ENCODE peak calls at places on chromosomes 1 and 21, in five cellular contexts. H, V, X, W and C are unnamed samples.

GRCh38 chr1:2991753-2992495 is 29.3 kb upstream of the ACTRT2 start:
- DNase-seq in H (no peak), V (no peak), X (no peak), W (no peak), C (no peak)

GRCh38 chr1:179229214-179230140 is at the start of gene ABL2:
- DNase-seq in H (peak; percentile 20), V (no peak), X (peak; percentile 41), W (peak; percentile 5), C (peak; percentile 88)

GRCh38 chr21:44267655-44268142 is 6.0 kb upstream of the DNMT3L start:
- DNase-seq in H (no peak), V (peak; percentile 5), X (no peak), W (no peak), C (no peak)

GRCh38 chr1:159803946-159804695 is 2.0 kb downstream of the FCRL6 start:
- DNase-seq in H (no peak), V (no peak), X (no peak), W (no peak), C (no peak)

GRCh38 chr1:74523873-74524480 is 11.6 kb upstream of the LRRC53 start:
- DNase-seq in H (no peak), V (no peak), X (no peak), W (no peak), C (no peak)

GRCh38 chr1:70411360-70411844 is 334 bp downstream of the CTH start:
- DNase-seq in H (no peak), V (no peak), X (no peak), W (peak; percentile 25), C (peak; percentile 51)

GRCh38 chr1:170204121-170204520 is 58.4 kb downstream of the NTMT2 start:
- DNase-seq in H (no peak), V (peak; percentile 37), X (no peak), W (no peak), C (peak; percentile 40)

GRCh38 chr1:38000529-38001453 is 4.5 kb downstream of the FHL3 start:
- DNase-seq in H (no peak), V (peak; percentile 88), X (no peak), W (peak; percentile 65), C (peak; percentile 82)

GRCh38 chr1:47755368-47755990 is 241.7 kb downstream of the TRABD2B start:
- DNase-seq in H (peak; percentile 3), V (peak; percentile 11), X (peak; percentile 25), W (no peak), C (no peak)

GRCh38 chr1:60571811-60572210 is 498.2 kb upstream of the C1orf87 start:
- DNase-seq in H (no peak), V (peak; percentile 76), X (no peak), W (no peak), C (no peak)

GRCh38 chr1:115642168-115643072 is 650 bp downstream of the VANGL1 start:
- DNase-seq in H (peak; percentile 6), V (peak; percentile 33), X (peak; percentile 52), W (peak; percentile 16), C (peak; percentile 75)

GRCh38 chr1:101756411-101756810 is 240.3 kb downstream of the OLFM3 start:
- DNase-seq in H (no peak), V (no peak), X (no peak), W (no peak), C (no peak)

GRCh38 chr1:74953622-74954021 is 180.6 kb upstream of the LHX8 start:
- DNase-seq in H (no peak), V (no peak), X (no peak), W (no peak), C (no peak)

GRCh38 chr1:205546541-205546940 is 42.1 kb downstream of the CDK18 start:
- DNase-seq in H (no peak), V (no peak), X (no peak), W (no peak), C (no peak)

GRCh38 chr1:37634554-37635308 is at the start of gene RSPO1:
- DNase-seq in H (no peak), V (peak; percentile 17), X (no peak), W (no peak), C (peak; percentile 83)

GRCh38 chr1:243903023-243903422 is 53.0 kb upstream of the AKT3 start:
- DNase-seq in H (no peak), V (no peak), X (no peak), W (no peak), C (no peak)

GRCh38 chr1:61887076-61887867 is 145.0 kb downstream of the PATJ start:
- DNase-seq in H (no peak), V (no peak), X (no peak), W (no peak), C (no peak)

GRCh38 chr1:145956776-145957442 is 908 bp downstream of the LIX1L start:
- DNase-seq in H (no peak), V (peak; percentile 67), X (no peak), W (no peak), C (no peak)

GRCh38 chr1:9181990-9182783 is 52.4 kb upstream of the H6PD start:
- DNase-seq in H (no peak), V (peak; percentile 47), X (peak; percentile 71), W (no peak), C (peak; percentile 79)

GRCh38 chr1:114208659-114209215 is 55.1 kb upstream of the SYT6 start:
- DNase-seq in H (no peak), V (peak; percentile 3), X (no peak), W (no peak), C (no peak)

GRCh38 chr1:76291737-76292136 is 217.2 kb downstream of the ST6GALNAC3 start:
- DNase-seq in H (no peak), V (no peak), X (no peak), W (no peak), C (no peak)

GRCh38 chr1:36996106-36996505 is 38.2 kb downstream of the GRIK3 start:
- DNase-seq in H (no peak), V (no peak), X (no peak), W (no peak), C (no peak)

GRCh38 chr1:93575586-93576271 is 105.9 kb downstream of the BCAR3 start:
- DNase-seq in H (no peak), V (no peak), X (no peak), W (no peak), C (no peak)